ENCODE peak calls at places on chromosomes 11 and 22, in seven cellular contexts. O is spleen; N is CD8-positive, alpha-beta T cell; G is HAP-1; P is NT2/D1; J is lower lobe of right lung; C is A549. X is an unnamed sample. For H3K9me3, the result is how much of the 10 kb centered on the place peaks cover.

GRCh38 chr11:14270690-14271542 is 88.1 kb downstream of the RRAS2 start:
- DNase-seq in O (peak), N (no peak), G (no peak), P (no peak), J (no peak), C (no peak), X (no peak)

GRCh38 chr11:45208135-45208534 is 61.7 kb downstream of the PRDM11 start:
- DNase-seq in O (no peak), N (no peak), G (peak), P (no peak), J (no peak), C (no peak), X (no peak)

GRCh38 chr11:13386567-13386966 is 76.5 kb downstream of the BTBD10 start:
- DNase-seq in O (no peak), N (no peak), G (no peak), P (no peak), J (no peak), C (peak), X (no peak)

GRCh38 chr22:38401336-38402084 is 53.5 kb downstream of the KCNJ4 start:
- DNase-seq in O (no peak), N (no peak), G (no peak), P (no peak), J (no peak), C (no peak), X (no peak)

GRCh38 chr11:66685276-66686099 is 7.8 kb upstream of the RBM4B start:
- DNase-seq in O (peak), N (no peak), G (no peak), P (no peak), J (no peak), C (no peak), X (no peak)

GRCh38 chr11:133712235-133712634 is 133.1 kb downstream of the SPATA19 start:
- DNase-seq in O (no peak), N (no peak), G (no peak), P (peak), J (no peak), C (no peak), X (no peak)

GRCh38 chr11:44538375-44539054 is 26.9 kb upstream of the CD82 start:
- DNase-seq in O (peak), N (peak), G (peak), P (peak), J (peak), C (peak), X (peak)

GRCh38 chr11:26229270-26229669 is 102.7 kb upstream of the ANO3 start:
- DNase-seq in O (no peak), N (no peak), G (no peak), P (no peak), J (no peak), C (peak), X (no peak)

GRCh38 chr11:64766881-64767280 is 7.1 kb upstream of the PYGM start:
- DNase-seq in O (peak), N (no peak), G (no peak), P (no peak), J (no peak), C (no peak), X (no peak)

GRCh38 chr11:76642341-76642740 is 28.2 kb downstream of the LRRC32 start:
- DNase-seq in O (no peak), N (no peak), G (no peak), P (no peak), J (no peak), C (no peak), X (no peak)

GRCh38 chr11:74672956-74673895 is 58.0 kb downstream of the CHRDL2 start:
- DNase-seq in O (peak), N (no peak), G (no peak), P (no peak), J (no peak), C (peak), X (no peak)

GRCh38 chr11:77547863-77548551 is 41.7 kb upstream of the AQP11 start:
- DNase-seq in O (no peak), N (peak), G (peak), P (peak), J (no peak), C (peak), X (peak)

GRCh38 chr11:31819533-31820437 is 8.7 kb upstream of the PAX6 start:
- DNase-seq in O (no peak), N (no peak), G (no peak), P (no peak), J (no peak), C (no peak), X (no peak)

GRCh38 chr22:37953062-37953436 is 352 bp downstream of the C22orf23 start:
- DNase-seq in O (no peak), N (no peak), G (no peak), P (no peak), J (no peak), C (no peak), X (no peak)

GRCh38 chr11:68380786-68381622 is 68.6 kb downstream of the LRP5 start:
- DNase-seq in O (no peak), N (no peak), G (no peak), P (no peak), J (no peak), C (peak), X (no peak)

GRCh38 chr11:95512682-95513081 is 276.9 kb downstream of the FAM76B start:
- DNase-seq in O (no peak), N (no peak), G (no peak), P (no peak), J (no peak), C (peak), X (no peak)

GRCh38 chr11:118791961-118792578 is 1.1 kb upstream of the DDX6 start:
- DNase-seq in O (no peak), N (peak), G (peak), P (no peak), J (peak), C (peak), X (no peak)

GRCh38 chr11:74449369-74449931 is 17.9 kb downstream of the KCNE3 start:
- DNase-seq in O (no peak), N (peak), G (peak), P (peak), J (no peak), C (peak), X (no peak)

GRCh38 chr22:27754247-27754887 is 47.2 kb downstream of the MN1 start:
- DNase-seq in O (peak), N (no peak), G (no peak), P (no peak), J (peak), C (no peak), X (no peak)

GRCh38 chr11:111820059-111820375 is 51.4 kb downstream of the ALG9 start:
- DNase-seq in O (no peak), N (no peak), G (no peak), P (no peak), J (no peak), C (no peak), X (no peak)

GRCh38 chr11:67366546-67366945 is 6.9 kb downstream of the CLCF1 start:
- DNase-seq in O (no peak), N (no peak), G (no peak), P (no peak), J (no peak), C (no peak), X (no peak)

GRCh38 chr11:45394294-45395085 is 108.3 kb upstream of the SYT13 start:
- DNase-seq in O (no peak), N (no peak), G (no peak), P (no peak), J (no peak), C (no peak), X (no peak)

GRCh38 chr11:27997344-27997743 is 110.6 kb downstream of the KIF18A start:
- DNase-seq in O (no peak), N (no peak), G (no peak), P (no peak), J (no peak), C (no peak), X (no peak)

GRCh38 chr11:27995082-27995481 is 112.9 kb downstream of the KIF18A start:
- DNase-seq in O (no peak), N (no peak), G (no peak), P (no peak), J (no peak), C (peak), X (no peak)

GRCh38 chr11:28003615-28004014 is 104.3 kb downstream of the KIF18A start:
- DNase-seq in O (no peak), N (no peak), G (no peak), P (no peak), J (no peak), C (no peak), X (no peak)

GRCh38 chr11:27998552-27998951 is 109.4 kb downstream of the KIF18A start:
- DNase-seq in O (no peak), N (no peak), G (no peak), P (no peak), J (no peak), C (no peak), X (no peak)
- H3K9me3 ChIP-seq in O (under half), N (under half), G (under half), P (under half), J (under half), C (under half), X (under half)

GRCh38 chr11:101345891-101346290 is 216.3 kb upstream of the PGR start:
- DNase-seq in O (no peak), N (no peak), G (no peak), P (no peak), J (no peak), C (no peak), X (no peak)

GRCh38 chr11:101346591-101346990 is 217.0 kb upstream of the PGR start:
- DNase-seq in O (no peak), N (no peak), G (no peak), P (no peak), J (no peak), C (no peak), X (no peak)

DNA sequence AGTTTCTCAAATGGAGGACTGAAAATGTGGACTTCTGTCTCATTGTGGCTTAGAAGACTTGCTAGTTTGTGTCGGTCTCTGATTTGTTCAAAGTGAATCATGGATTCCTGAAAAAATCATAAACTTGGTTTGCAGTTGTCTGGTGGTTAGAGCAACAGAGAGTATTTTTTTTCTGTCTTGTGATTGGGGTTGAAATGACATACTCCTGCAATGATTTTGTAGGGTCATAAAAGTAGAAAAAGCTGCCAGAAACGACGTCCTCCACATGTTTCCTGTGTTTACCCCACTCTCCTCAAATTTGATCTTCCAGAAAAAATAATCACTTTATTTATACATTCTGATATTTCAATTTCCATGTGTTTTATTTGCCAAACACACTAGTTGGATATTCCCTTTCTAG is 219.2 kb upstream of the PGR start:
- DNase-seq in O (no peak), N (no peak), G (no peak), P (no peak), J (no peak), C (no peak), X (no peak)
- H3K9me3 ChIP-seq in O (under half), N (under half), G (under half), P (under half), J (under half), C (under half), X (under half)

GRCh38 chr11:125175896-125176575 is 11.5 kb downstream of the PKNOX2 start:
- DNase-seq in O (peak), N (no peak), G (no peak), P (no peak), J (no peak), C (no peak), X (no peak)
- H3K9me3 ChIP-seq in O (under half), N (under half), G (under half), P (under half), J (under half), C (under half), X (under half)

DNA sequence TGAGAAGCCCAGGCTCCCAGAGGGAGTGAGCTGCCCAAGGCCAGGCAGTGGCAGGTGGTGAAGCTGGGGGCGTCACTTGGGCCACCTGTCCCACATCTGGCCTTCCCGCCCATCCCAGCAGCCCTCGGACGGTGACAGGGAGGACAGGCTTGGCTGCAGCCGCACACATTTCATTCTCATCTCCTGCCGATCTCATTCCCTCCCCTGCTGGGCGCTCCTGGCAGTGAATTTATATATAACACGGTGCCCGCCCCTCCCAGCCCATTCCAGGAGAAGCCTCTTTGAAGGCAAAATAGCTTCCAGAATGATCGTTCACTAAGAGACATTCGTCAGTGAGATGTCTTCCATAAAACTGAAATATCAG is 861.3 kb downstream of the TBC1D22A start:
- DNase-seq in O (no peak), N (no peak), G (no peak), P (no peak), J (no peak), C (no peak), X (no peak)
- H3K9me3 ChIP-seq in O (under half), N (under half), G (under half), P (under half), J (under half), C (under half), X (under half)

DNA sequence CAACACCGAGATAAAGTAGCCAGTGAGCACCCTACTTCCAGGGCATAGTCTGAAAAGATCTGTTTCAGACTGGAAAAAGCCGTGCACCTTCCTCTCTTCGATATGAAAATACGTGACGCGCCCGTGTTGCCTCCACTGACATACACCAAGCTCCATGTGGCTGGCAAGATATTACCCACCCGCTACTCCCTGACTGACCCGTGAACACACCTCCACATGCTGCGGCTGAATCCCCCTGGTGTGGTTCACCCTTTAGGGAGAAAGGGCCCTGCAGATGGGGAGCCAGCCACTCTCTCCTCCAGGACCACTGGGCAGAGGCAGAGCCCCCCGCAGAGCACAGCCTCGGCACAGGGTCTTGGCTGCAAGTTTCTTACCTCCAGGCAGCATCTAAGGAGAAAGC is 245.0 kb downstream of the BRD1 start:
- DNase-seq in O (no peak), N (no peak), G (peak), P (no peak), J (peak), C (no peak), X (no peak)
- H3K9me3 ChIP-seq in O (under half), N (under half), G (under half), P (under half), J (under half), C (under half), X (under half)

X was measured in iPS DF 6.9.